ENCODE peak calls at places on chromosomes 12 and 14, in ten cellular contexts. U is cardiac muscle cell, G is AG09309, F is MV-4-11, W is AG08396, E is WTC11, T is Peyer's patch, A is occipital lobe, B is PC-9, L is GM04503. Q is an unnamed sample.

GRCh38 chr12:94266390-94266789 is 118.0 kb downstream of the PLXNC1 start:
- DNase-seq in B (no peak), F (peak), T (no peak), U (no peak), L (peak), W (no peak), G (no peak), E (no peak), A (no peak), Q (no peak)

GRCh38 chr14:23091294-23092225 is 3.4 kb downstream of the ACIN1 start:
- DNase-seq in B (no peak), E (no peak), U (no peak), W (no peak), T (no peak), L (no peak), F (no peak), A (no peak), G (no peak), Q (no peak)

GRCh38 chr14:93286212-93286890 is 46.5 kb downstream of the BTBD7 start:
- DNase-seq in U (no peak), G (no peak), B (no peak), T (no peak), A (no peak), L (no peak), W (no peak), E (no peak), F (no peak), Q (no peak)

GRCh38 chr12:117563007-117563406 is 201.6 kb upstream of the NOS1 start:
- DNase-seq in T (no peak), L (no peak), A (no peak), W (no peak), F (no peak), U (peak), G (no peak), B (no peak), E (no peak), Q (no peak)

GRCh38 chr12:22518067-22518719 is 26.1 kb downstream of the C2CD5 start:
- DNase-seq in L (no peak), B (no peak), T (no peak), A (no peak), F (no peak), E (no peak), G (no peak), W (no peak), U (no peak), Q (no peak)

GRCh38 chr12:85016423-85016822 is 19.7 kb downstream of the TSPAN19 start:
- DNase-seq in U (no peak), E (no peak), W (peak), F (peak), T (no peak), G (peak), L (peak), A (peak), B (no peak), Q (peak)

GRCh38 chr12:132170094-132170636 is 25.9 kb downstream of the NOC4L start:
- DNase-seq in U (no peak), B (no peak), W (peak), F (no peak), G (peak), E (no peak), L (peak), T (no peak), A (no peak), Q (no peak)

GRCh38 chr12:674272-674781 is 11.1 kb upstream of the NINJ2 start:
- DNase-seq in U (no peak), E (no peak), L (no peak), T (peak), F (peak), A (no peak), G (no peak), B (no peak), W (no peak), Q (no peak)

GRCh38 chr14:53828820-53829219 is 127.8 kb downstream of the BMP4 start:
- DNase-seq in T (no peak), L (no peak), B (no peak), F (no peak), W (no peak), U (no peak), A (no peak), G (no peak), E (no peak), Q (no peak)

GRCh38 chr14:104878582-104878981 is 13.5 kb downstream of the CEP170B start:
- DNase-seq in T (no peak), L (no peak), W (no peak), B (no peak), E (no peak), G (no peak), A (no peak), U (no peak), F (no peak), Q (no peak)

GRCh38 chr14:22896760-22897159 is 13.7 kb downstream of the REM2 start:
- DNase-seq in T (no peak), F (no peak), A (no peak), G (no peak), B (no peak), U (no peak), W (no peak), E (no peak), L (no peak), Q (no peak)

GRCh38 chr12:89862511-89863331 is 154.1 kb upstream of the ATP2B1 start:
- DNase-seq in A (no peak), E (no peak), U (no peak), G (no peak), F (peak), B (no peak), W (no peak), T (peak), L (no peak), Q (no peak)